ENCODE peak calls at places on chromosomes 2 and 18, in five cellular contexts. U is GM23338, V is tibial artery, Q is ovary, Y is GM12864. O is an unnamed sample.

GRCh38 chr2:163655672-163656071 is 80.1 kb downstream of the FIGN start:
- DNase-seq in U (no peak), V (no peak), Q (no peak), Y (no peak), O (no peak)

GRCh38 chr2:38959938-38960608 is 70.4 kb downstream of the ARHGEF33 start:
- DNase-seq in U (peak; percentile 94), V (peak; percentile 81), Q (peak; percentile 87), Y (no peak), O (peak; percentile 82)

GRCh38 chr2:172556284-172557033 is 569 bp downstream of the PDK1 start:
- DNase-seq in U (peak; percentile 94), V (peak; percentile 79), Q (peak; percentile 73), Y (peak; percentile 60), O (peak; percentile 83)

GRCh38 chr2:8586397-8587051 is 95.3 kb upstream of the ID2 start:
- DNase-seq in U (no peak), V (no peak), Q (no peak), Y (no peak), O (no peak)

GRCh38 chr2:179938026-179938425 is 69.1 kb downstream of the CWC22 start:
- DNase-seq in U (no peak), V (no peak), Q (no peak), Y (no peak), O (no peak)

GRCh38 chr2:116719841-116720240 is 1094.7 kb upstream of the DDX18 start:
- DNase-seq in U (no peak), V (no peak), Q (no peak), Y (no peak), O (no peak)

GRCh38 chr2:20122864-20123263 is 71.4 kb upstream of the LAPTM4A start:
- DNase-seq in U (no peak), V (no peak), Q (no peak), Y (no peak), O (no peak)

GRCh38 chr2:74181739-74182138 is 3.1 kb upstream of the MOB1A start:
- DNase-seq in U (no peak), V (no peak), Q (no peak), Y (peak; percentile 92), O (peak; percentile 40)

GRCh38 chr2:2328847-2329246 is 2.2 kb downstream of the MYT1L start:
- DNase-seq in U (peak; percentile 84), V (no peak), Q (no peak), Y (no peak), O (no peak)

GRCh38 chr2:167438206-167438605 is 549.9 kb downstream of the XIRP2 start:
- DNase-seq in U (peak; percentile 39), V (no peak), Q (no peak), Y (no peak), O (no peak)

GRCh38 chr2:160062283-160063005 is at the start of gene PLA2R1:
- DNase-seq in U (peak; percentile 76), V (peak; percentile 84), Q (peak; percentile 68), Y (no peak), O (peak; percentile 47)

GRCh38 chr2:16165518-16166326 is 225.4 kb downstream of the MYCN start:
- DNase-seq in U (no peak), V (no peak), Q (no peak), Y (no peak), O (no peak)

GRCh38 chr2:138474093-138474834 is 27.3 kb upstream of the SPOPL start:
- DNase-seq in U (no peak), V (no peak), Q (no peak), Y (no peak), O (no peak)

GRCh38 chr2:31359229-31359628 is 55.3 kb downstream of the XDH start:
- DNase-seq in U (no peak), V (no peak), Q (no peak), Y (no peak), O (no peak)

GRCh38 chr2:31349160-31349559 is 65.4 kb downstream of the XDH start:
- DNase-seq in U (no peak), V (no peak), Q (no peak), Y (no peak), O (no peak)

GRCh38 chr2:31349684-31350083 is 64.9 kb downstream of the XDH start:
- DNase-seq in U (no peak), V (no peak), Q (no peak), Y (no peak), O (no peak)

GRCh38 chr2:31353121-31353520 is 61.4 kb downstream of the XDH start:
- DNase-seq in U (no peak), V (no peak), Q (no peak), Y (no peak), O (no peak)

GRCh38 chr2:31354837-31355236 is 59.7 kb downstream of the XDH start:
- DNase-seq in U (peak; percentile 59), V (no peak), Q (no peak), Y (no peak), O (no peak)
- TF ChIP-seq CTCF in U (peak; percentile 58), V (no peak), Q (no peak), Y (peak; percentile 43), O (peak; percentile 53)

GRCh38 chr18:35047697-35048292 is 6.6 kb downstream of the MAPRE2 start:
- DNase-seq in U (no peak), V (no peak), Q (no peak), Y (no peak), O (no peak)

GRCh38 chr18:35051978-35052377 is 10.8 kb downstream of the MAPRE2 start:
- DNase-seq in U (no peak), V (no peak), Q (no peak), Y (no peak), O (no peak)

GRCh38 chr18:35050638-35051287 is 9.6 kb downstream of the MAPRE2 start:
- DNase-seq in U (no peak), V (no peak), Q (no peak), Y (no peak), O (no peak)

GRCh38 chr18:35049111-35050003 is 8.1 kb downstream of the MAPRE2 start:
- DNase-seq in U (no peak), V (no peak), Q (no peak), Y (no peak), O (no peak)

GRCh38 chr18:35050004-35050623 is 8.9 kb downstream of the MAPRE2 start:
- DNase-seq in U (no peak), V (no peak), Q (no peak), Y (no peak), O (no peak)
- H3K4me3 ChIP-seq in U (no peak overlapping the region), V (no peak overlapping the region), Q (no peak overlapping the region), Y (no peak overlapping the region), O (no peak overlapping the region)

DNA sequence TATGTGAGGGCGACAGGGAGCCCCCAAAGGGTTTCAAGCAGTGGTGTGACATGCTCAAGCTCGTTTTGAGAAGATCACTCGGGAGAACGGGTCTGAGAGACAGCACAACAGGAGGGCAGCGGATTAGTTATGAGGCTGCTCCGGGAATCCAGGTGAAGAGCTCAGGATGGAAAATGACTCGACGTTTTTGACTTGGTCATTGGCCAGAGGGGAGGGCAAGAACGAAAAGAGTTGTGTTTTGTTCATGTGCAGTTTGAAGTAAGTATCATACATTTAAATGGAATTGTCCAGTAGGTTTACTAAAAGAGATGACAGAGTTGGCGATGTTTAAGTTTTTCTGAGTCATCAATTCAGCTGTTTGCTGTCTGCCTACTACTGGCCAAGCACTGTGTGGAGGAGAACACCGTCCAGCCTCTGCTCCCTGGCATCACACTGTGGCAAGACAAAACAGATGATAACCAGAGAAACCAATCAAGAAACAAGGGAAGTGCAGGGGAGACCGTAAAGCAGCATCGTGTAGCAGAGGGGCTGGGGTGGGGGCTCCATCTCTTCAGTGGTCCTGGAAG is 25.3 kb upstream of the ANXA4 start:
- DNase-seq in U (no peak), V (no peak), Q (no peak), Y (no peak), O (peak; percentile 46)
- TF ChIP-seq CTCF in U (no peak), V (no peak), Q (no peak), Y (no peak), O (peak; percentile 14)

DNA sequence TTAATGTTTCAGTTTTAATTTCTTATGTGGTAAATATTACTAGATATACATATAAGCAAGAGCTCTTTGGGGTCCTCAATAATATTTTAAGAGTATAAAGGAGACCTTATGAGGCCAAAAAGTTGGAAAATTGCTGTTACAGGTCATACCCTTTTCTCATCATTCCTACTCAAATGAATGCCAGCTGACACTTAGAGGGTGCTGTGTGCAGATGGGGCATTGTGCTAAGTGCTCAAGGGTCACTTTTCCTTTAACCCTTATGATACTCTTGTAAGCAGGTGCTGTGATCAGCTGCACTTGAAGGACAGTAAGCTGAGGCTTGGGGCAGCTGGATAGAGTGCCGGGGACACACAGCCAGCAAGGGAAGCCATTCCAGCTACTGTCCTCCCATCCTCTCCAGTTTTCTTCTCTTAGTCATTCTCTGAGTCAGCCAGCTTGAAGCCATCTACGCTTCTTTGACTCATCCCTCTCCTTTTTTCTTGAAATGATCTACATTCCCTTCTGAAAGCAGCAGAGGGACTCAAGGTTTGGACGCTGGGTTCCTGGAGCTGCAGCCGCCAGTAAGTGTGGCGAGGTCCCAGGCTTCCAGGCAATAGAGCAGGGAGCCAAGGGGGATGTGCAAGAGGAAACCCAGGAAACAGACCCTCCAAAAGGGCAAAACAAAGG is 42.0 kb upstream of the CREB1 start:
- DNase-seq in U (no peak), V (no peak), Q (no peak), Y (no peak), O (peak; percentile 94)
- H3K4me3 ChIP-seq in U (no peak overlapping the region), V (no peak overlapping the region), Q (no peak overlapping the region), Y (no peak overlapping the region), O (no peak overlapping the region)

O was measured in AG10803.